ENCODE peak calls at places on chromosomes 1 and 21, in six cellular contexts. N is heart right ventricle, W is tibial artery, Q is fibroblast of lung, J is cardiac muscle cell, C is thoracic aorta. B is an unnamed sample.

GRCh38 chr1:64493864-64494263 is 23.9 kb downstream of the CACHD1 start:
- DNase-seq in W (no peak), J (no peak), C (no peak), N (no peak), Q (no peak), B (no peak)

GRCh38 chr1:193190096-193190744 is 3.8 kb upstream of the B3GALT2 start:
- DNase-seq in J (peak), C (no peak), N (no peak), W (no peak), Q (peak), B (peak)

GRCh38 chr1:112711672-112712071 is 3.5 kb downstream of the PPM1J start:
- DNase-seq in J (no peak), N (no peak), C (no peak), Q (no peak), W (no peak), B (no peak)

GRCh38 chr1:8913457-8913856 is 32.2 kb upstream of the CA6 start:
- DNase-seq in W (no peak), Q (no peak), J (no peak), C (no peak), N (no peak), B (no peak)

GRCh38 chr1:109850827-109851226 is 59.8 kb upstream of the CSF1 start:
- DNase-seq in J (peak), N (no peak), C (no peak), Q (no peak), W (no peak), B (peak)

GRCh38 chr1:9871707-9872425 is 38.2 kb downstream of the CTNNBIP1 start:
- DNase-seq in C (no peak), W (no peak), Q (no peak), J (no peak), N (no peak), B (no peak)

GRCh38 chr1:164609084-164609483 is 50.1 kb downstream of the PBX1 start:
- DNase-seq in N (peak), J (no peak), Q (no peak), W (no peak), C (no peak), B (no peak)

GRCh38 chr1:15885269-15885668 is 37.8 kb downstream of the SPEN start:
- DNase-seq in W (no peak), N (no peak), Q (no peak), C (no peak), J (no peak), B (no peak)

GRCh38 chr1:234911787-234912186 is 216.8 kb downstream of the TOMM20 start:
- DNase-seq in N (peak), W (no peak), J (no peak), Q (no peak), C (no peak), B (no peak)

GRCh38 chr1:211925016-211925415 is 94.5 kb upstream of the LPGAT1 start:
- DNase-seq in N (no peak), Q (no peak), J (no peak), W (no peak), C (no peak), B (no peak)

GRCh38 chr1:218930000-218930399 is 243.7 kb upstream of the LYPLAL1 start:
- DNase-seq in N (no peak), Q (no peak), C (no peak), J (no peak), W (no peak), B (no peak)

GRCh38 chr1:217660353-217661062 is 29.4 kb downstream of the SPATA17 start:
- DNase-seq in W (no peak), J (peak), Q (peak), N (no peak), C (no peak), B (peak)

GRCh38 chr1:212827831-212828278 is 19.6 kb downstream of the SPATA45 start:
- DNase-seq in Q (no peak), W (no peak), J (no peak), C (no peak), N (no peak), B (no peak)

GRCh38 chr1:19650416-19651140 is 6.5 kb downstream of the NBL1 start:
- DNase-seq in J (no peak), C (no peak), N (peak), Q (no peak), W (no peak), B (no peak)

GRCh38 chr1:241432241-241432640 is 75.2 kb upstream of the RGS7 start:
- DNase-seq in W (no peak), Q (no peak), C (no peak), J (no peak), N (no peak), B (no peak)
- TF ChIP-seq CTCF in W (no peak), Q (no peak), C (no peak), J (no peak), N (no peak), B (no peak)

DNA sequence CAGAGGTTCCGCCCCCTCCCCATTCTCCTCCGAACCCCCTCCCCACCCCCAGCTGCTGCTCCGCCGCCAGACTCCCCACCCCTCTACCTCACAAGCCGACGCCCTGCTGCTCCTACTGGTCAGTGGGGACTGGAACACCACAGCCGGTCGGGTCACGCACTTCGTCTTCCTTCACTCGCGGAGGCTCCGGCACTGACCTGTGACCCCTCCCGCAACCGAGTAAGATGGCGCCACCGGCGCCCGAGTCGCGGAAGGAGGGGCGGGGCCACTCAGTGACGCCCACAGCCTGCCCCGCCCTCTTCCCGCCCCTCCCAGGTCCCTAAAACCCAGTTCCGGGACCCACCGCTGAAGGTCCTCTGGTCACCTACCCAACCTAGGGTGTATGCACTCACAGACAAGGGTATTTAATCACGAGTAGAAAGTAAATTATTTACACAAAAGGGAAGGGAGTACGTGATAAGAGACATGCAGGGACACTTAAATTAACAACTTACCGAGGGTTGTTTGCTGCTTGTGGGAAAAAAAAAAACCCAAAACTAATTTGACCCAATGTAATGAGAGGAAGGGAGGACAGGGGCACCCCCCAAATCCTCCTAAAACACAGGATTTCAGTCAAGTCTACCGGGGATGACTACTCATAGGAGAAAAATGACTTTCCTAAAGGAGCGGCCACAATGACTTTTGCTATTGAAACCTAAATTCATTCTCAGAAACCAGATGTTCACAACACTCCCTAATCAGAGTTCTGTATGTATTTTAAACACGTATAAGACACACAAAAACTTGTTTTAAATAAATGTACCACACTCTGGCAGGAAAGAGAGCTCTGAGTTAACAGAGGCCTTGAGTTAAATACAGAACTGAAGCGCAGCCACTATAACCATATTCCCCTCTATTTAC is at the start of gene RIT1:
- DNase-seq in J (peak), W (peak), Q (peak), N (peak), C (peak), B (peak)
- H3K4me3 ChIP-seq in J (peak), W (peak), Q (peak), N (peak), C (peak), B (peak)

DNA sequence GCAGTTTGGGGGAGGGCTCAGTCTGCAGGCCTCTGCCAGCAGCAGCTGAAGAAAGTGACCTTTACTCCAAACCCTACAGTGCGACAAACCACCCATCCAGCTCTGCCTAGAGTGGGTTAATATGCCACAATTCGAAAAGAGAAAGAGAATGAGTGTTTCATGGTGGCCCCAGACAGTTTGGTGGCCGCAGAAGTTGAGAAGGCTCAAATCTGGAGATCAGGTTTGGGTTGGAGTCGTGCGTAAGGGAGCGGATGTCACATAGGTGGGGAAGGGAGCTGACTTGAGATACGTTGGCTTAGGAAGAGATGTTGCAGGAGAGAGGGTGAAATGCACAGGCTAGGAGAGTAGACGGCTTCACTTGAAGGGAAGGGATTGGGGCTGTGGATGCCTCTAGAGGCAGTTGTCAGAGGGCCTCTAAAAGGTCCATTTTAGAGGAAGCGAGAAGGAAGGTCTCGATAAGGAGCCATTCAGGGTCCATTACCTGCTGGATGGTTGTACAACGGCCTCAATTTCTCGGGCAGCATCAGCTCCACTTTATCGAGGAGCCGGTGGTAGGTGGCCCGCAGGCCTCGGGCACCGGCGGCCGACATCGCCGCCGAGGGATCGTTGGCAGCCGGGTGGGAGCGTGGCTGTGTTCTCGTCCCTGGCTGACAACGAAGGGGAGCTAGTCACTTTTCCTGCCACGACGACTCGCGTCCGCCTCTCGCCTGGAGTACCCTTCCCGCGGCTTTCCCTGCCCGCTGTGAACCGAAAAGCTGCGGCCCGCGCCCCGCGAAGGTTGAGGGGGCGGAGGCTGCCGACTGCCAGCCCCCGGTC is 1.0 kb upstream of the DCAF6 start:
- DNase-seq in N (peak), C (no peak), W (no peak), J (peak), Q (peak), B (peak)
- TF ChIP-seq CTCF in N (no peak), C (no peak), W (no peak), J (no peak), Q (peak), B (peak)

GRCh38 chr21:14603202-14603601 is 57.1 kb upstream of the SAMSN1 start:
- DNase-seq in J (peak), C (no peak), W (no peak), Q (peak), N (no peak), B (peak)
- H3K4me3 ChIP-seq in J (no peak), C (no peak), W (no peak), Q (no peak), N (no peak), B (no peak)

GRCh38 chr1:83559090-83559489 is 439.8 kb downstream of the TTLL7 start:
- DNase-seq in J (no peak), N (no peak), C (no peak), W (no peak), Q (no peak), B (no peak)

GRCh38 chr1:83559531-83559930 is 439.4 kb downstream of the TTLL7 start:
- DNase-seq in C (no peak), Q (no peak), N (no peak), J (no peak), W (no peak), B (no peak)

GRCh38 chr1:83552820-83553219 is 446.1 kb downstream of the TTLL7 start:
- DNase-seq in J (no peak), C (no peak), W (no peak), N (no peak), Q (no peak), B (no peak)

GRCh38 chr1:83555871-83556270 is 443.1 kb downstream of the TTLL7 start:
- DNase-seq in Q (no peak), J (no peak), W (no peak), N (no peak), C (no peak), B (peak)

DNA sequence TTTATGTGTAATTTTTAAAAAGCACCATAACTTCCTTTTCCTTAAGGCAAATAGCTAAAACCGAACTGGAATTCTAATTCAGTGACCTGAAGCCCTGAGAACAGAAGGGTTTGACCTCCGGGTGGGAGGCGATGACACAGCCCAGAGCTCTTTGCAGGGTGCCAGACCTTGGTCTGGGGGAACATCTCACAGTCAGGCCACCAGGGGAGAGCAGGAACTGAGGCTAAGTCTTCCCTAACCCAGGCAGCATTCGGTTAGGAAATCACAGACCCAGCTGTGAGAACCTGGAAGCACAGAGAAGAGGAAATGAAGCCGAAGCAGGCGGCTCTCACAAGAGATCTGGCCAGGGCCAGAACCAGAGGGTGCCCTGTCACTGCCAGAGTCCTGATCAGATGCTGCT is 444.8 kb downstream of the TTLL7 start:
- DNase-seq in W (no peak), N (no peak), C (no peak), Q (no peak), J (no peak), B (peak)
- TF ChIP-seq CTCF in W (no peak), N (no peak), C (no peak), Q (peak), J (no peak), B (no peak)

GRCh38 chr21:29938968-29939858 is 583 bp downstream of the GRIK1 start:
- DNase-seq in Q (peak), N (no peak), C (no peak), J (peak), W (no peak), B (peak)
- H3K4me3 ChIP-seq in Q (peak), N (peak), C (peak), J (peak), W (peak), B (peak)

GRCh38 chr1:66269222-66269621 is 264.7 kb upstream of the SGIP1 start:
- DNase-seq in J (no peak), Q (no peak), C (no peak), W (no peak), N (no peak), B (no peak)

GRCh38 chr1:66271216-66271903 is 262.6 kb upstream of the SGIP1 start:
- DNase-seq in W (peak), N (peak), J (peak), C (peak), Q (peak), B (peak)

GRCh38 chr1:66267211-66267940 is 266.6 kb upstream of the SGIP1 start:
- DNase-seq in N (no peak), W (no peak), J (peak), Q (peak), C (no peak), B (no peak)

GRCh38 chr1:66271904-66272254 is 262.1 kb upstream of the SGIP1 start:
- DNase-seq in C (no peak), J (peak), N (peak), W (peak), Q (peak), B (peak)

GRCh38 chr1:66270122-66270812 is 263.7 kb upstream of the SGIP1 start:
- DNase-seq in Q (peak), N (no peak), C (no peak), J (peak), W (no peak), B (peak)
- TF ChIP-seq CTCF in Q (no peak), N (no peak), C (no peak), J (no peak), W (no peak), B (no peak)

GRCh38 chr1:95888877-95889799 is 655.1 kb downstream of the RWDD3 start:
- DNase-seq in C (no peak), N (no peak), W (no peak), Q (peak), J (peak), B (peak)
- H3K4me3 ChIP-seq in C (peak), N (peak), W (peak), Q (no peak), J (no peak), B (no peak)

GRCh38 chr21:25362375-25363267 is 244.7 kb downstream of the MRPL39 start:
- DNase-seq in N (no peak), Q (no peak), C (no peak), J (no peak), W (no peak), B (no peak)

GRCh38 chr21:25361097-25361496 is 246.2 kb downstream of the MRPL39 start:
- DNase-seq in W (no peak), J (no peak), Q (no peak), C (no peak), N (no peak), B (no peak)

GRCh38 chr21:25359724-25360123 is 247.6 kb downstream of the MRPL39 start:
- DNase-seq in W (no peak), J (no peak), Q (peak), C (no peak), N (no peak), B (no peak)

GRCh38 chr21:25361765-25362164 is 245.5 kb downstream of the MRPL39 start:
- DNase-seq in J (no peak), N (no peak), C (no peak), W (no peak), Q (no peak), B (no peak)

GRCh38 chr21:25360593-25360992 is 246.7 kb downstream of the MRPL39 start:
- DNase-seq in Q (no peak), C (no peak), N (no peak), W (no peak), J (no peak), B (peak)
- TF ChIP-seq CTCF in Q (peak), C (no peak), N (no peak), W (no peak), J (peak), B (peak)

B was measured in choroid plexus epithelial cell.